ENCODE peak calls at places on chromosomes 13 and 19, in six cellular contexts. W, U, R, V, M and F are unnamed samples.

GRCh38 chr19:3844596-3844995 is 24.2 kb downstream of the ZFR2 start:
- DNase-seq in R (no peak), U (no peak), V (no peak), W (no peak), M (no peak), F (no peak)

GRCh38 chr13:45368571-45368970 is 27.6 kb upstream of the TPT1 start:
- DNase-seq in W (no peak), R (no peak), U (no peak), M (no peak), V (no peak), F (no peak)

GRCh38 chr13:27523345-27524073 is 73.1 kb upstream of the MTIF3 start:
- DNase-seq in W (no peak), M (no peak), U (no peak), V (no peak), R (no peak), F (no peak)

GRCh38 chr19:38744298-38744681 is at the start of gene CAPN12:
- DNase-seq in V (no peak), U (no peak), W (no peak), M (no peak), R (no peak), F (no peak)

GRCh38 chr19:52941941-52942370 is 18.7 kb upstream of the ZNF888 start:
- DNase-seq in R (peak; percentile 26), V (peak; percentile 27), M (no peak), U (peak; percentile 48), W (peak; percentile 31), F (peak; percentile 52)

GRCh38 chr19:55590621-55591020 is 8.7 kb downstream of the FIZ1 start:
- DNase-seq in R (no peak), V (peak; percentile 51), W (peak; percentile 67), U (no peak), M (no peak), F (peak; percentile 45)

GRCh38 chr19:3625996-3626472 is 556 bp downstream of the CACTIN start:
- DNase-seq in V (no peak), M (no peak), W (no peak), U (no peak), R (no peak), F (no peak)

GRCh38 chr13:113989585-113990300 is 15.9 kb upstream of the C13orf46 start:
- DNase-seq in M (no peak), R (no peak), V (no peak), U (peak; percentile 25), W (no peak), F (no peak)

GRCh38 chr19:50667177-50667758 is 18.0 kb downstream of the C19orf81 start:
- DNase-seq in M (no peak), W (no peak), V (no peak), U (no peak), R (no peak), F (no peak)

GRCh38 chr13:51380269-51380668 is 40.8 kb downstream of the SERPINE3 start:
- DNase-seq in W (no peak), U (no peak), M (peak; percentile 60), R (peak; percentile 50), V (peak; percentile 7), F (no peak)

GRCh38 chr13:99432637-99433542 is 68.4 kb upstream of the TM9SF2 start:
- DNase-seq in M (peak; percentile 18), V (peak; percentile 28), W (no peak), U (peak; percentile 55), R (peak; percentile 72), F (peak; percentile 40)

GRCh38 chr19:15498910-15499309 is 9.4 kb upstream of the CYP4F22 start:
- DNase-seq in M (no peak), R (no peak), U (no peak), W (no peak), V (no peak), F (no peak)

GRCh38 chr13:34640931-34641330 is 301.1 kb upstream of the NBEA start:
- DNase-seq in U (no peak), M (no peak), W (no peak), V (no peak), R (no peak), F (no peak)

GRCh38 chr19:518292-519231 is 11.3 kb downstream of the TPGS1 start:
- DNase-seq in M (no peak), V (peak; percentile 46), R (no peak), U (no peak), W (peak; percentile 70), F (no peak)

GRCh38 chr19:574658-575526 is 2.5 kb downstream of the BSG start:
- DNase-seq in U (no peak), M (no peak), W (no peak), R (peak; percentile 4), V (peak; percentile 42), F (peak; percentile 36)

GRCh38 chr13:62706035-62706434 is 1290.4 kb upstream of the PCDH20 start:
- DNase-seq in U (no peak), R (no peak), V (no peak), W (no peak), M (no peak), F (no peak)

GRCh38 chr13:111325941-111326620 is 5.6 kb downstream of the TEX29 start:
- DNase-seq in R (no peak), M (no peak), V (no peak), W (no peak), U (no peak), F (no peak)

GRCh38 chr13:44764334-44764733 is 188.2 kb upstream of the TSC22D1 start:
- DNase-seq in U (no peak), R (no peak), W (no peak), M (no peak), V (peak; percentile 95), F (peak; percentile 83)

GRCh38 chr13:114099918-114100445 is 32.4 kb downstream of the RASA3 start:
- DNase-seq in U (no peak), W (peak; percentile 16), M (no peak), R (no peak), V (peak; percentile 38), F (no peak)

GRCh38 chr19:45527731-45528130 is 20.5 kb downstream of the VASP start:
- DNase-seq in R (no peak), V (no peak), U (no peak), W (no peak), M (no peak), F (no peak)

GRCh38 chr13:39376088-39376487 is 226.9 kb downstream of the LHFPL6 start:
- DNase-seq in V (no peak), W (no peak), U (no peak), R (no peak), M (no peak), F (no peak)

GRCh38 chr19:10858204-10858828 is 10.1 kb downstream of the C19orf38 start:
- DNase-seq in U (no peak), M (no peak), W (no peak), R (peak; percentile 29), V (no peak), F (no peak)

GRCh38 chr13:29435125-29435911 is 160.2 kb downstream of the SLC7A1 start:
- DNase-seq in R (peak; percentile 96), U (no peak), V (peak; percentile 3), M (no peak), W (no peak), F (no peak)

GRCh38 chr19:44809856-44810554 is 1.1 kb downstream of the BCAM start:
- DNase-seq in W (no peak), V (no peak), M (no peak), R (no peak), U (no peak), F (no peak)

GRCh38 chr13:29917573-29918091 is 67.2 kb upstream of the UBL3 start:
- DNase-seq in M (no peak), W (no peak), U (no peak), R (no peak), V (no peak), F (no peak)

GRCh38 chr13:79995334-79995733 is 345.6 kb downstream of the SPRY2 start:
- DNase-seq in R (peak; percentile 93), W (no peak), U (no peak), M (peak; percentile 14), V (no peak), F (no peak)

GRCh38 chr19:34430738-34431625 is 2.8 kb downstream of the UBA2 start:
- DNase-seq in M (no peak), U (peak; percentile 57), W (peak; percentile 5), R (peak; percentile 63), V (peak; percentile 48), F (no peak)

GRCh38 chr19:46303345-46303701 is 6.5 kb downstream of the HIF3A start:
- DNase-seq in V (peak; percentile 47), W (no peak), U (no peak), R (no peak), M (no peak), F (no peak)

GRCh38 chr19:2223391-2223790 is 12.7 kb downstream of the PLEKHJ1 start:
- DNase-seq in M (no peak), U (no peak), R (no peak), W (no peak), V (no peak), F (no peak)

GRCh38 chr19:19597809-19598306 is 20.6 kb downstream of the PBX4 start:
- DNase-seq in R (no peak), M (no peak), V (peak; percentile 54), U (no peak), W (no peak), F (no peak)

GRCh38 chr19:41944336-41944735 is 14.8 kb downstream of the RABAC1 start:
- DNase-seq in W (no peak), R (peak; percentile 30), U (no peak), V (no peak), M (no peak), F (no peak)

GRCh38 chr13:102704238-102704750 is 9.4 kb upstream of the METTL21C start:
- DNase-seq in U (no peak), V (no peak), M (no peak), R (no peak), W (no peak), F (no peak)

GRCh38 chr13:51912091-51912490 is 50.3 kb downstream of the CCDC70 start:
- DNase-seq in V (peak; percentile 15), R (no peak), M (no peak), U (no peak), W (peak; percentile 9), F (no peak)

GRCh38 chr19:13784731-13785452 is 10.4 kb upstream of the ZSWIM4 start:
- DNase-seq in M (no peak), V (peak; percentile 59), R (peak; percentile 64), U (no peak), W (peak; percentile 52), F (peak; percentile 78)

GRCh38 chr13:106533101-106533939 is 2.1 kb downstream of the EFNB2 start:
- DNase-seq in W (peak; percentile 51), U (no peak), V (peak; percentile 79), M (no peak), R (peak; percentile 72), F (peak; percentile 87)

GRCh38 chr19:51025809-51026553 is 435 bp downstream of the KLK11 start:
- DNase-seq in W (peak; percentile 23), U (no peak), R (no peak), V (no peak), M (no peak), F (no peak)

GRCh38 chr19:45216677-45217076 is 28.5 kb downstream of the EXOC3L2 start:
- DNase-seq in V (no peak), M (no peak), W (no peak), U (no peak), R (no peak), F (no peak)

GRCh38 chr19:2291185-2291751 is 9.3 kb upstream of the PEAK3 start:
- DNase-seq in M (no peak), R (no peak), U (no peak), W (no peak), V (no peak), F (no peak)

GRCh38 chr13:36362914-36363313 is 16.7 kb upstream of the SPART start:
- DNase-seq in W (no peak), R (no peak), V (no peak), U (no peak), M (no peak), F (no peak)

GRCh38 chr19:39508629-39509028 is 6.3 kb upstream of the SELENOV start:
- DNase-seq in R (no peak), W (no peak), U (no peak), V (no peak), M (no peak), F (no peak)